ENCODE peak calls at places on chromosomes 4 and X, in four cellular contexts. B is K562, E is HepG2, O is A549. W is an unnamed sample.

GRCh38 chrX:108001218-108001814 is 19.1 kb upstream of the TEX13B start:
- DNase-seq in E (peak; percentile 11), O (peak; percentile 28), B (no peak), W (no peak)

GRCh38 chrX:66544181-66544580 is 94.7 kb downstream of the EDA2R start:
- DNase-seq in E (no peak), B (no peak), O (no peak), W (no peak)

GRCh38 chr4:172996571-172997216 is 171.9 kb upstream of the GALNT7 start:
- DNase-seq in B (no peak), O (no peak), E (no peak), W (no peak)

GRCh38 chr4:149897784-149898183 is 82.1 kb upstream of the IQCM start:
- DNase-seq in O (no peak), E (no peak), B (no peak), W (no peak)

GRCh38 chrX:41137589-41137988 is 52.3 kb downstream of the USP9X start:
- DNase-seq in E (no peak), B (no peak), O (no peak), W (no peak)

GRCh38 chrX:132602701-132603100 is 113.9 kb upstream of the MBNL3 start:
- DNase-seq in B (no peak), O (no peak), E (peak; percentile 34), W (no peak)

GRCh38 chrX:18935893-18936292 is 48.0 kb downstream of the PHKA2 start:
- DNase-seq in B (no peak), E (no peak), O (no peak), W (no peak)

GRCh38 chr4:633976-634598 is 8.7 kb downstream of the PDE6B start:
- DNase-seq in O (no peak), E (no peak), B (no peak), W (peak; percentile 9)

GRCh38 chr4:74948279-74948678 is 15.4 kb downstream of the PARM1 start:
- DNase-seq in B (no peak), O (no peak), E (no peak), W (no peak)

GRCh38 chrX:87517571-87518141 is at the start of gene KLHL4:
- DNase-seq in E (no peak), B (peak; percentile 3), O (no peak), W (peak; percentile 38)

GRCh38 chrX:123764967-123765871 is 32.4 kb upstream of the THOC2 start:
- DNase-seq in E (no peak), B (peak; percentile 84), O (peak; percentile 84), W (peak; percentile 80)

GRCh38 chr4:94798808-94799207 is 41.1 kb downstream of the BMPR1B start:
- DNase-seq in O (no peak), E (no peak), B (no peak), W (no peak)

GRCh38 chr4:47071863-47072441 is 40.6 kb downstream of the GABRB1 start:
- DNase-seq in O (no peak), B (no peak), E (no peak), W (no peak)

GRCh38 chr4:95170176-95170575 is 378.6 kb downstream of the UNC5C start:
- DNase-seq in O (no peak), E (no peak), B (no peak), W (no peak)

GRCh38 chr4:169159614-169160013 is 111.1 kb downstream of the SH3RF1 start:
- DNase-seq in O (no peak), B (no peak), E (no peak), W (no peak)

GRCh38 chrX:148354906-148355305 is 145.5 kb upstream of the AFF2 start:
- DNase-seq in E (no peak), B (no peak), O (no peak), W (no peak)

GRCh38 chr4:110944501-110944900 is 321.6 kb upstream of the PITX2 start:
- DNase-seq in B (no peak), O (no peak), E (no peak), W (no peak)

DNA sequence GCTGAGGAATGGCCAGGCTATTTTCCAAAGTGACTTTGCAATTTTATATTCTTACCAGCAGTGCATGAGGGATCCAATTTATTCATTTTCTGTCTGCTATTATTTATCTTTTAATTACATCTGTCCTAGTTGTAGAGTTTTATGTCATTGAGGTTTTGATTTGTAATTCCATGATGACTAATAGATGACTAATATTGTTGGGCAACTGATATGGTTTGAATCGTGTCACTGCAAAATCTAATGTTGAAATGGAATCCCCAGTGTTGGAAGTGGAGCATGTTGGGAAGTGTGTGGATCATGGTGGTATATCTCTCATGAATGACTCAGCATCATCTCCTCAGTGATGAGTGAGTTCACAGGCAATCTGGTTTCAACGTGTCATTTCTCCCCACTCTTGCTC is 201.5 kb downstream of the TBX22 start:
- DNase-seq in O (peak; percentile 0), B (no peak), E (no peak), W (no peak)
- TF ChIP-seq HMGXB4 in O (no peak), B (no peak), E (no peak), W (no peak)

GRCh38 chrX:24306430-24306829 is 7.4 kb downstream of the SUPT20HL2 start:
- DNase-seq in E (peak; percentile 21), O (no peak), B (no peak), W (no peak)
- TF ChIP-seq MAX in E (no peak), O (no peak), B (no peak), W (no peak)

GRCh38 chrX:119667111-119667928 is 25.6 kb downstream of the SEPTIN6 start:
- DNase-seq in B (no peak), E (no peak), O (no peak), W (peak; percentile 12)
- TF ChIP-seq HMGXB4 in B (no peak), E (no peak), O (no peak), W (no peak)

GRCh38 chr4:122827258-122827887 is 742 bp downstream of the FGF2 start:
- DNase-seq in E (no peak), O (peak; percentile 47), B (peak; percentile 65), W (peak; percentile 36)
- TF ChIP-seq MAX in E (no peak), O (no peak), B (peak; percentile 57), W (no peak)

GRCh38 chr4:153788419-153789276 is at the start of gene SFRP2:
- DNase-seq in E (no peak), O (no peak), B (no peak), W (peak; percentile 86)
- TF ChIP-seq HMGXB4 in E (no peak), O (no peak), B (no peak), W (peak; percentile 21)

DNA sequence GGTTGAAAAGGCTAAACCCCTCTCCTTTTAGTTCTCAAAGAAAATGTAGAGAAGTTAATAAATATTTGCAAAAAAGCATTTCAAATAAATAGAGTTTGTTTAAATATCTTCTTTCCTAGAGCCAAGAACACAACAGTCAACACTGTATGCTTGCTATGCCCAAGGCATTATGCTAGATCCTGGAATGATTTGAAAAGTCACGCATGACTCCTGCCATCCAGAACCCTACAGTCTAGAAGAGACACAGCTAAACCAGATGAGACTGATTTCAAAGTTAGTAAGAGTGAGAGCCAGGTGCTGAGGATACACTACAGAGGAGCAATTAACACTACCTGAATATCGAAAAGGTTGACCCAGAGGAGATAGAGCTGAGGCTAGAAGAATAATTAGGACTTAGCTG is 205.8 kb downstream of the NWD2 start:
- DNase-seq in B (no peak), E (no peak), O (no peak), W (no peak)
- TF ChIP-seq MAX in B (no peak), E (no peak), O (no peak), W (no peak)

W was measured in WTC11.